ENCODE peak calls at places on chromosomes 3 and 15, in eight cellular contexts. E is nephron progenitor cell, K is cardiac fibroblast, N is AG09319, U is bronchial epithelial cell, S is RWPE2, R is GM13977, F is LNCaP clone FGC. D is an unnamed sample.

GRCh38 chr3:13300546-13301294 is 119.4 kb downstream of the NUP210 start:
- DNase-seq in E (no peak), K (no peak), N (no peak), U (no peak), S (no peak), R (no peak), F (no peak), D (no peak)

GRCh38 chr3:127647171-127647884 is 18.3 kb downstream of the PODXL2 start:
- DNase-seq in E (no peak), K (no peak), N (no peak), U (peak), S (no peak), R (no peak), F (no peak), D (no peak)

GRCh38 chr3:161371441-161372320 is at the start of gene SPTSSB:
- DNase-seq in E (peak), K (peak), N (no peak), U (peak), S (peak), R (peak), F (no peak), D (peak)

GRCh38 chr3:146845361-146845760 is 240.2 kb upstream of the PLSCR5 start:
- DNase-seq in E (no peak), K (no peak), N (no peak), U (no peak), S (no peak), R (no peak), F (no peak), D (no peak)

GRCh38 chr3:137760341-137761098 is 3.6 kb upstream of the SOX14 start:
- DNase-seq in E (peak), K (no peak), N (no peak), U (no peak), S (no peak), R (peak), F (no peak), D (no peak)

GRCh38 chr3:62703423-62704167 is 171.6 kb downstream of the CADPS start:
- DNase-seq in E (no peak), K (no peak), N (no peak), U (no peak), S (no peak), R (no peak), F (no peak), D (no peak)

GRCh38 chr3:99774467-99774866 is 43.2 kb upstream of the CMSS1 start:
- DNase-seq in E (no peak), K (peak), N (peak), U (peak), S (no peak), R (peak), F (peak), D (no peak)

GRCh38 chr3:141913150-141913811 is 36.8 kb downstream of the ATP1B3 start:
- DNase-seq in E (peak), K (peak), N (peak), U (peak), S (no peak), R (peak), F (peak), D (no peak)

GRCh38 chr3:46987485-46988401 is 8.3 kb downstream of the NBEAL2 start:
- DNase-seq in E (no peak), K (peak), N (no peak), U (peak), S (peak), R (peak), F (no peak), D (no peak)

GRCh38 chr15:65789759-65790158 is 2.3 kb downstream of the DENND4A start:
- DNase-seq in E (no peak), K (no peak), N (no peak), U (no peak), S (no peak), R (no peak), F (no peak), D (no peak)

GRCh38 chr3:143750856-143751255 is 97.4 kb downstream of the SLC9A9 start:
- DNase-seq in E (no peak), K (no peak), N (no peak), U (no peak), S (no peak), R (no peak), F (peak), D (no peak)

GRCh38 chr15:77702211-77702957 is 69.7 kb upstream of the LINGO1 start:
- DNase-seq in E (peak), K (peak), N (no peak), U (peak), S (no peak), R (peak), F (peak), D (peak)

GRCh38 chr3:187741403-187742350 is 3.6 kb downstream of the BCL6 start:
- DNase-seq in E (peak), K (peak), N (no peak), U (peak), S (peak), R (peak), F (peak), D (no peak)

GRCh38 chr3:157204431-157204830 is 44.5 kb upstream of the CCNL1 start:
- DNase-seq in E (no peak), K (peak), N (peak), U (peak), S (no peak), R (no peak), F (peak), D (no peak)

GRCh38 chr15:78567541-78567940 is 2.2 kb downstream of the CHRNA5 start:
- DNase-seq in E (no peak), K (no peak), N (no peak), U (no peak), S (no peak), R (peak), F (no peak), D (no peak)

GRCh38 chr3:45610129-45610528 is 15.6 kb downstream of the LIMD1 start:
- DNase-seq in E (no peak), K (no peak), N (no peak), U (no peak), S (no peak), R (no peak), F (no peak), D (no peak)

GRCh38 chr3:198021320-198021719 is 61.3 kb downstream of the LMLN start:
- DNase-seq in E (no peak), K (no peak), N (no peak), U (no peak), S (no peak), R (no peak), F (no peak), D (no peak)

GRCh38 chr3:117549716-117550115 is 840.1 kb downstream of the TUSC7 start:
- DNase-seq in E (no peak), K (no peak), N (no peak), U (no peak), S (no peak), R (no peak), F (no peak), D (no peak)

GRCh38 chr3:195699860-195700259 is 20.9 kb upstream of the MUC20 start:
- DNase-seq in E (no peak), K (no peak), N (no peak), U (no peak), S (no peak), R (no peak), F (peak), D (no peak)

GRCh38 chr3:31979006-31979697 is 1.9 kb downstream of the OSBPL10 start:
- DNase-seq in E (no peak), K (no peak), N (no peak), U (peak), S (no peak), R (peak), F (no peak), D (no peak)

GRCh38 chr3:157573780-157574378 is 70.7 kb upstream of the VEPH1 start:
- DNase-seq in E (no peak), K (peak), N (no peak), U (no peak), S (no peak), R (no peak), F (no peak), D (no peak)

GRCh38 chr3:14363379-14363778 is 39.0 kb upstream of the SLC6A6 start:
- DNase-seq in E (no peak), K (no peak), N (no peak), U (no peak), S (no peak), R (no peak), F (no peak), D (no peak)

GRCh38 chr15:92570391-92570790 is 85.2 kb downstream of the FAM174B start:
- DNase-seq in E (no peak), K (no peak), N (no peak), U (no peak), S (no peak), R (no peak), F (no peak), D (no peak)

GRCh38 chr3:151969026-151969658 is 95.7 kb downstream of the SUCNR1 start:
- DNase-seq in E (no peak), K (no peak), N (no peak), U (no peak), S (no peak), R (no peak), F (no peak), D (no peak)

GRCh38 chr3:73411545-73411944 is 213.2 kb downstream of the PDZRN3 start:
- DNase-seq in E (no peak), K (no peak), N (no peak), U (no peak), S (no peak), R (no peak), F (no peak), D (no peak)

GRCh38 chr3:23834082-23834870 is 28.5 kb downstream of the UBE2E1 start:
- DNase-seq in E (no peak), K (peak), N (no peak), U (peak), S (no peak), R (no peak), F (no peak), D (no peak)

GRCh38 chr15:92503889-92504288 is 110.2 kb downstream of the ST8SIA2 start:
- DNase-seq in E (no peak), K (no peak), N (no peak), U (no peak), S (no peak), R (no peak), F (no peak), D (no peak)

GRCh38 chr3:45604999-45605398 is 10.4 kb downstream of the LIMD1 start:
- DNase-seq in E (no peak), K (no peak), N (no peak), U (no peak), S (no peak), R (no peak), F (no peak), D (no peak)

GRCh38 chr3:175535351-175535750 is 676.2 kb downstream of the NAALADL2 start:
- DNase-seq in E (no peak), K (no peak), N (no peak), U (peak), S (no peak), R (no peak), F (no peak), D (no peak)

GRCh38 chr3:181384970-181385369 is 326.8 kb upstream of the SOX2 start:
- DNase-seq in E (no peak), K (no peak), N (no peak), U (peak), S (no peak), R (no peak), F (no peak), D (no peak)

GRCh38 chr3:38618343-38618742 is 31.1 kb downstream of the SCN5A start:
- DNase-seq in E (no peak), K (no peak), N (no peak), U (no peak), S (no peak), R (no peak), F (no peak), D (no peak)

GRCh38 chr3:49754536-49754935 is 30.8 kb upstream of the GMPPB start:
- DNase-seq in E (no peak), K (no peak), N (no peak), U (no peak), S (no peak), R (no peak), F (no peak), D (no peak)

GRCh38 chr3:141878812-141879211 is 2.4 kb downstream of the ATP1B3 start:
- DNase-seq in E (no peak), K (peak), N (no peak), U (peak), S (no peak), R (no peak), F (no peak), D (no peak)

GRCh38 chr3:179964867-179965266 is 71.9 kb downstream of the PEX5L start:
- DNase-seq in E (no peak), K (no peak), N (no peak), U (no peak), S (no peak), R (no peak), F (no peak), D (no peak)

GRCh38 chr15:72774696-72775383 is 8.7 kb downstream of the ADPGK start:
- DNase-seq in E (no peak), K (no peak), N (no peak), U (no peak), S (no peak), R (no peak), F (no peak), D (no peak)

GRCh38 chr3:152205097-152205593 is 63.6 kb upstream of the MBNL1 start:
- DNase-seq in E (no peak), K (no peak), N (no peak), U (no peak), S (no peak), R (no peak), F (no peak), D (no peak)

GRCh38 chr15:71055461-71055860 is 59.8 kb upstream of the THSD4 start:
- DNase-seq in E (no peak), K (peak), N (no peak), U (peak), S (no peak), R (no peak), F (no peak), D (no peak)

GRCh38 chr15:54017911-54018310 is 39.7 kb downstream of the UNC13C start:
- DNase-seq in E (no peak), K (no peak), N (no peak), U (no peak), S (no peak), R (no peak), F (no peak), D (no peak)

GRCh38 chr3:51670053-51670666 is 892 bp upstream of the TEX264 start:
- DNase-seq in E (no peak), K (no peak), N (no peak), U (peak), S (peak), R (no peak), F (no peak), D (no peak)
- TF ChIP-seq CTCF in E (no peak), K (no peak), N (no peak), U (no peak), S (no peak), R (no peak), F (no peak), D (no peak)

GRCh38 chr15:74178326-74179100 is 5.0 kb downstream of the ISLR start:
- DNase-seq in E (no peak), K (no peak), N (no peak), U (no peak), S (no peak), R (no peak), F (no peak), D (no peak)

GRCh38 chr15:74174216-74174965 is 881 bp downstream of the ISLR start:
- DNase-seq in E (peak), K (peak), N (no peak), U (no peak), S (peak), R (no peak), F (no peak), D (no peak)

GRCh38 chr15:74175271-74176191 is 2.0 kb downstream of the ISLR start:
- DNase-seq in E (no peak), K (no peak), N (no peak), U (no peak), S (peak), R (no peak), F (no peak), D (no peak)

GRCh38 chr15:74174966-74175270 is 1.4 kb downstream of the ISLR start:
- DNase-seq in E (no peak), K (no peak), N (no peak), U (no peak), S (peak), R (no peak), F (no peak), D (no peak)

DNA sequence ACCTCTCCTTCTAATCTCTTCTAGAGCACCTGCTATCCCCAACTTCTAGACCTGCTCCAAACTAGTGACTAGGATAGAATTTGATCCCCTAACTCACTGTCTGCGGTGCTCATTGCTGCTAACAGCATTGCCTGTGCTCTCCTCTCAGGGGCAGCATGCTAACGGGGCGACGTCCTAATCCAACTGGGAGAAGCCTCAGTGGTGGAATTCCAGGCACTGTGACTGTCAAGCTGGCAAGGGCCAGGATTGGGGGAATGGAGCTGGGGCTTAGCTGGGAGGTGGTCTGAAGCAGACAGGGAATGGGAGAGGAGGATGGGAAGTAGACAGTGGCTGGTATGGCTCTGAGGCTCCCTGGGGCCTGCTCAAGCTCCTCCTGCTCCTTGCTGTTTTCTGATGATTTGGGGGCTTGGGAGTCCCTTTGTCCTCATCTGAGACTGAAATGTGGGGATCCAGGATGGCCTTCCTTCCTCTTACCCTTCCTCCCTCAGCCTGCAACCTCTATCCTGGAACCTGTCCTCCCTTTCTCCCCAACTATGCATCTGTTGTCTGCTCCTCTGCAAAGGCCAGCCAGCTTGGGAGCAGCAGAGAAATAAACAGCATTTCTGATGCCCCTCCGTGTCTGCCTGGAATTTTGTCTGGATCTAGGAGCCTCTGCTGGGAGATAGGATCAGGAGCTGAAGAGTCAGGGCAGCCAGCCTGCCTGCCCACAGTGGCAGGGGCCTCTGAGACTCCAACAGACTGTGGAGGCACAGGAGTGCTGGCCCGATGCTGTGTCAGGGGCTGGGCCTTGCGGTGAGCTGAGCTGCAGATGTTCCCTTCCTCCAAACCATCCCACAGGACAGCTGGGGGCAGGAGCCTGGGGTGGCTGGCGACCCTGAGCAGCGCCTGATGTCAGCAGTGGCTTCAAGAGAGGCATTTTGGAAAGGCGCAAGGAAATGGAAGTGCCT is 3.0 kb downstream of the ISLR start:
- DNase-seq in E (no peak), K (no peak), N (no peak), U (no peak), S (peak), R (no peak), F (no peak), D (no peak)
- TF ChIP-seq CTCF in E (no peak), K (no peak), N (no peak), U (no peak), S (no peak), R (no peak), F (no peak), D (no peak)

GRCh38 chr3:193903976-193904375 is 232.0 kb upstream of the HES1 start:
- DNase-seq in E (no peak), K (no peak), N (no peak), U (no peak), S (no peak), R (no peak), F (no peak), D (no peak)
- TF ChIP-seq CTCF in E (no peak), K (no peak), N (no peak), U (no peak), S (no peak), R (no peak), F (no peak), D (no peak)

GRCh38 chr3:125202197-125202596 is 10.4 kb downstream of the SLC12A8 start:
- DNase-seq in E (no peak), K (no peak), N (no peak), U (peak), S (no peak), R (peak), F (no peak), D (no peak)
- TF ChIP-seq CTCF in E (no peak), K (peak), N (no peak), U (peak), S (peak), R (peak), F (peak), D (no peak)

GRCh38 chr15:81809543-81809942 is 236.3 kb downstream of the MEX3B start:
- DNase-seq in E (no peak), K (peak), N (no peak), U (no peak), S (no peak), R (no peak), F (peak), D (no peak)

GRCh38 chr15:81814882-81815455 is 230.8 kb downstream of the MEX3B start:
- DNase-seq in E (no peak), K (no peak), N (no peak), U (no peak), S (no peak), R (no peak), F (no peak), D (no peak)

DNA sequence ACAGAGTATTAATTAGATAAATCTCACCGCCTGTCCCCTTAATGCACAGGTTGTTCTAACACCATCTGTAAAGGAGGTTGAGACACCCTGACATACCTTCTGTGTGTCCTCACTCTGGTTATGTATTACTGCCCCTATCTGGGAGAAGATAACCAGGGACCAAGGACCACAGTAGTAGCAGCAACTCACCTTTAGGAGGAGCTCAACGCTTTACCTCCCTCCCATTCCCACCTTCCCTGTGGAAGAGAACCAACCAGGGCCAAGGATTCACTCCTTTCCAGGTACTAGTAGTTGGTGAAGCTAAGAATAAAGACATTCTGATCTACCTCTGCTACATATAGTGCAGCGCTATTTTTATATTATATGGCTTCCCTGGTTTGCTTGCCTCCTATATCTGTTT is 232.6 kb downstream of the MEX3B start:
- DNase-seq in E (no peak), K (no peak), N (no peak), U (no peak), S (no peak), R (no peak), F (no peak), D (no peak)
- TF ChIP-seq CTCF in E (peak), K (no peak), N (no peak), U (no peak), S (peak), R (peak), F (peak), D (peak)

D was measured in progenitor cell of endocrine pancreas.